ENCODE peak calls at places on chromosomes 12 and 14, in ten cellular contexts. E is DND-41, O is choroid plexus epithelial cell, S is HFFc6, M is lower lobe of right lung, Q is transverse colon, L is gastrocnemius medialis, C is left lung, B is right atrium auricular region, U is lung. H is an unnamed sample.

GRCh38 chr12:120234643-120235368 is 30.7 kb downstream of the PXN start:
- DNase-seq in M (peak; percentile 78), C (peak; percentile 89), L (peak; percentile 99), U (peak; percentile 79), S (peak; percentile 99), O (peak; percentile 97), Q (peak; percentile 77), E (no peak), B (peak; percentile 97), H (peak; percentile 87)

GRCh38 chr14:67965684-67966083 is 146.1 kb downstream of the RAD51B start:
- DNase-seq in Q (no peak), S (no peak), O (no peak), U (no peak), B (no peak), L (no peak), C (no peak), M (no peak), E (no peak), H (no peak)

GRCh38 chr12:108568653-108569154 is 6.3 kb downstream of the ISCU start:
- DNase-seq in B (no peak), E (peak; percentile 75), M (no peak), S (no peak), C (no peak), O (peak; percentile 25), L (no peak), U (no peak), Q (peak; percentile 57), H (no peak)

GRCh38 chr14:68794130-68794855 is 1.4 kb upstream of the ZFP36L1 start:
- DNase-seq in B (peak; percentile 95), U (peak; percentile 90), L (peak; percentile 90), S (peak; percentile 95), E (peak; percentile 78), C (peak; percentile 95), Q (peak; percentile 85), M (peak; percentile 94), O (peak; percentile 96), H (peak; percentile 96)

GRCh38 chr14:75457648-75458165 is 29.9 kb downstream of the JDP2 start:
- DNase-seq in C (no peak), E (no peak), U (no peak), S (no peak), B (no peak), M (no peak), L (no peak), O (no peak), Q (no peak), H (no peak)

GRCh38 chr14:34425095-34425851 is 36.8 kb downstream of the SPTSSA start:
- DNase-seq in L (no peak), B (no peak), C (no peak), O (no peak), S (no peak), M (no peak), U (no peak), E (no peak), Q (peak; percentile 24), H (no peak)

GRCh38 chr14:21414137-21414631 is 30.4 kb upstream of the SUPT16H start:
- DNase-seq in L (no peak), M (no peak), U (no peak), Q (no peak), S (no peak), C (no peak), E (no peak), O (no peak), B (no peak), H (no peak)

GRCh38 chr14:30928462-30928861 is 54.1 kb downstream of the COCH start:
- DNase-seq in Q (no peak), B (no peak), O (no peak), U (no peak), E (no peak), L (no peak), C (no peak), M (no peak), S (no peak), H (no peak)

GRCh38 chr12:116524964-116525379 is 34.2 kb upstream of the MAP1LC3B2 start:
- DNase-seq in Q (no peak), B (no peak), U (no peak), O (no peak), S (no peak), C (no peak), E (no peak), L (no peak), M (no peak), H (no peak)

GRCh38 chr12:65568517-65568916 is 255.8 kb upstream of the HMGA2 start:
- DNase-seq in Q (no peak), E (no peak), B (no peak), C (no peak), O (peak; percentile 90), S (peak; percentile 11), L (no peak), U (no peak), M (no peak), H (no peak)

GRCh38 chr12:7078163-7078562 is 14.1 kb downstream of the C1R start:
- DNase-seq in L (no peak), M (no peak), Q (no peak), E (no peak), C (no peak), O (no peak), B (no peak), U (no peak), S (no peak), H (no peak)
- TF ChIP-seq CTCF in L (no peak), M (no peak), Q (no peak), E (peak; percentile 13), C (no peak), O (no peak), B (no peak), U (no peak), S (no peak), H (no peak)

DNA sequence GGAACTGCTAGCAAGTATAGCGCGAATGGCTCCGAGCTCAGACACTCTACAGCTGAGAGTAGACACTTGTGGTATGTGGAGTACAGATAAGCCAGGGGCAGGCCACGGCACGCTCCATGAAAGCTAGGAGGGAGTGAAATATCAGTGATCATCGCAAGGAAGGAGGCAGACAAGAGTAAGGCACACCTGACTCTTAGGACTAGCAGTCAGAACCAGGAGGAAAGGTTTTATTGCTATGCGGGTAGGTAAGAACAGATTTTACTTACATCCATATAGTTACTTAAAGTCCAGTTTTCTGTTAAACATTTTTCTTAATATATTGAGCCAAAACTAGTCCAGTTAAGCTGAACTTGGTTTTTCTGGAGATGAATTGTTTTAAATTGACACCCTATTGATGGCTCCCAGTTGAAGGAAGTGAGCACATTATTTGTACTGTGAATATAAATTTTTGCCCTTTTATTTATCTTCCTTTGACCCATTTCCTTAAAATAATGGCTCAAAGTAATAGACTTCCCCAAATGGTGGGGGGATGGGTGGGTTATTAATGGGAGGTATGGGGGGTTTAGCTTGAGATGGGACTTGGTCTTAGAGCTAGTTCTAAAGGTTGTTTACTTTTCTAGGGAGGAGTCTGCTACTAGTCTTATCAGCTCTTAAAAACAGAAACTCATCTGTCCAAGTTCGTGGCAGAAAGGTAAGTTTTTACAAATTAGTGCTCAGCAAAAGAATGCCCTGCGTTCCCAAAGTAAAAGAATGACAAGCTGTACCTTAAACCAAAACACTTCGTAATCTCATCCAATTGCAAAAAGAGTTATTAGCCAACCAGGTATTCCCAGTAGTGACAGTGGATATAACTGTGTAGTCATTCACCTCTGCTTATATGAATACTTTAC is 5.8 kb downstream of the HNRNPA1 start:
- DNase-seq in U (no peak), L (no peak), B (no peak), O (no peak), C (no peak), S (no peak), M (no peak), Q (no peak), E (peak; percentile 26), H (no peak)
- TF ChIP-seq CTCF in U (no peak), L (no peak), B (no peak), O (no peak), C (no peak), S (no peak), M (no peak), Q (no peak), E (no peak), H (no peak)

DNA sequence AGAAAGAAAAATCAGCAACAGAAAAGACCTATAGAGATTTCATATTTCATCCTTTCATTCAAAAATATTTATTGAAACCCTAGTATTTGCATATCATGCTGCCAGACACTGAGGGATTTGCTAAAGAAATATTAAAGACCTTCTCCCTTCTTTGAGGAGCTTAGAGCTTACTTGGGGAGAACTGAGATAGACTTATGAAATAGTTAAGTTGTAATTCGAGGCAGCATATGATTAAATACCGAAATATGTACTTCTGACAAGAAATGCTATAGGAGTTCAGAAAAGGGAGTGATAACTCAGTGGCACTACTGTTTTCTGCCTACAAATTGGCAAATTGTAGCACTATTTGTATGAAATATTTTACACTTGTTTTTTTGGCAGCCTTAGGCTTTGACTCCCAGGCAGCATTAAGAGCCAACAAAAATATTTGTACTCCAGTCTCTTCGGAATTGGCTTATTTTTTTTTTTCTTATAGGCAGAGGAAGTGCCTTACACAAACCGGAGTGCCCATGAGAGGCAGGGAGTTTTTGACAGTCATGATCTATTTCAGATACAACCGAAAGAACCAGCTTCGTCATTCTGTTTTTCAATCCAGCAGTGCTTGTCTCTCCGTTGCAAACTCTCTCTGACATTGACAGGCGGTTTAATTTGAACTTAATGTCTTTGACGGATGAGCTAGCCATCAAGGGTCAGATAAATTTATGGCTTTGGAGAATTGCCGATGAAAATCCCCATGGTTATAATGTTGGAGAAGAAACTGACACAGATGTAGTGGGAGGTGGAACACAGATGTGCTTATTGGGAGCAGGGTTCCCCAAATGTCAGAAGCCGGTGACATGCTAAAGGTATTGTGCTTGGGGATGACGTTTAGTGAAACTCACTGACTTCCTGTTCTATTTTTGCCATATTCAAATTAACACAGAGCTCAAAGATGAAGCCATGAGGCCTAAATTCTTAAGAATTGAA is 59.4 kb downstream of the PLXNC1 start:
- DNase-seq in L (no peak), U (no peak), E (no peak), B (no peak), M (no peak), O (peak; percentile 64), S (no peak), Q (peak; percentile 41), C (no peak), H (no peak)
- TF ChIP-seq CTCF in L (no peak), U (no peak), E (no peak), B (no peak), M (no peak), O (no peak), S (no peak), Q (no peak), C (no peak), H (no peak)

GRCh38 chr14:62168564-62169155 is 406.4 kb downstream of the SNAPC1 start:
- DNase-seq in S (no peak), Q (no peak), E (no peak), M (no peak), O (no peak), B (no peak), L (no peak), U (no peak), C (no peak), H (no peak)
- TF ChIP-seq CTCF in S (peak; percentile 53), Q (no peak), E (no peak), M (no peak), O (peak; percentile 27), B (no peak), L (no peak), U (no peak), C (no peak), H (no peak)